ENCODE peak calls at places on chromosomes 3 and 15, in ten cellular contexts. V is prostate gland, Z is transverse colon, X is GM12892, F is upper lobe of left lung, B is GM12878, G is HCT116, Q is stomach, O is HL-60, S is GM23338. L is an unnamed sample.

GRCh38 chr15:73926191-73927002 is at the start of gene LOXL1:
- DNase-seq in V (peak), Z (peak), X (no peak), F (peak), B (no peak), G (peak), Q (peak), O (no peak), S (peak), L (no peak)

GRCh38 chr15:40313531-40314398 is 6.0 kb upstream of the PLCB2 start:
- DNase-seq in V (peak), Z (peak), X (no peak), F (peak), B (no peak), G (no peak), Q (peak), O (peak), S (no peak), L (no peak)

GRCh38 chr3:56758539-56758981 is 43.2 kb downstream of the ARHGEF3 start:
- DNase-seq in V (peak), Z (no peak), X (no peak), F (peak), B (peak), G (peak), Q (peak), O (peak), S (no peak), L (peak)

GRCh38 chr15:50134524-50135024 is 15.5 kb upstream of the ATP8B4 start:
- DNase-seq in V (no peak), Z (no peak), X (no peak), F (no peak), B (no peak), G (no peak), Q (no peak), O (peak), S (no peak), L (no peak)

GRCh38 chr3:27869152-27869551 is 147.0 kb upstream of the EOMES start:
- DNase-seq in V (no peak), Z (no peak), X (no peak), F (no peak), B (no peak), G (no peak), Q (no peak), O (no peak), S (no peak), L (no peak)

GRCh38 chr3:51024765-51025681 is 350.3 kb downstream of the DOCK3 start:
- DNase-seq in V (peak), Z (peak), X (no peak), F (peak), B (no peak), G (no peak), Q (peak), O (peak), S (peak), L (no peak)

GRCh38 chr15:88181613-88182012 is 74.9 kb downstream of the NTRK3 start:
- DNase-seq in V (no peak), Z (no peak), X (no peak), F (no peak), B (no peak), G (no peak), Q (no peak), O (no peak), S (no peak), L (no peak)

GRCh38 chr15:54374184-54374947 is 396.1 kb downstream of the UNC13C start:
- DNase-seq in V (no peak), Z (no peak), X (no peak), F (no peak), B (no peak), G (no peak), Q (no peak), O (no peak), S (no peak), L (no peak)

GRCh38 chr3:22115581-22115980 is 364.6 kb upstream of the ZNF385D start:
- DNase-seq in V (no peak), Z (no peak), X (no peak), F (no peak), B (no peak), G (no peak), Q (no peak), O (no peak), S (no peak), L (no peak)

GRCh38 chr3:42189071-42189470 is 76.9 kb downstream of the CCK start:
- DNase-seq in V (no peak), Z (no peak), X (no peak), F (no peak), B (no peak), G (no peak), Q (no peak), O (no peak), S (no peak), L (no peak)

GRCh38 chr15:78264304-78265136 is at the start of gene DNAJA4:
- DNase-seq in V (peak), Z (peak), X (peak), F (peak), B (no peak), G (no peak), Q (peak), O (peak), S (peak), L (peak)

GRCh38 chr3:9087831-9088413 is 124.7 kb upstream of the RAD18 start:
- DNase-seq in V (no peak), Z (no peak), X (no peak), F (peak), B (no peak), G (no peak), Q (no peak), O (peak), S (no peak), L (no peak)

GRCh38 chr3:51581529-51581928 is 43.0 kb downstream of the RAD54L2 start:
- DNase-seq in V (no peak), Z (no peak), X (no peak), F (no peak), B (no peak), G (no peak), Q (no peak), O (no peak), S (peak), L (no peak)

GRCh38 chr3:16151109-16151508 is 23.4 kb upstream of the GALNT15 start:
- DNase-seq in V (no peak), Z (peak), X (no peak), F (peak), B (no peak), G (no peak), Q (no peak), O (no peak), S (no peak), L (no peak)

GRCh38 chr3:35659808-35660207 is 20.5 kb downstream of the ARPP21 start:
- DNase-seq in V (peak), Z (peak), X (no peak), F (no peak), B (no peak), G (no peak), Q (no peak), O (peak), S (peak), L (no peak)

GRCh38 chr3:53806182-53807116 is 39.8 kb downstream of the CHDH start:
- DNase-seq in V (no peak), Z (peak), X (peak), F (no peak), B (peak), G (no peak), Q (no peak), O (no peak), S (no peak), L (no peak)

GRCh38 chr3:164521644-164522043 is 556.7 kb downstream of the SI start:
- DNase-seq in V (no peak), Z (no peak), X (no peak), F (no peak), B (no peak), G (no peak), Q (no peak), O (no peak), S (no peak), L (no peak)

GRCh38 chr15:63347074-63347859 is 34.4 kb downstream of the CA12 start:
- DNase-seq in V (no peak), Z (no peak), X (no peak), F (no peak), B (no peak), G (no peak), Q (no peak), O (no peak), S (no peak), L (no peak)

GRCh38 chr3:5197022-5197421 is 9.5 kb downstream of the EDEM1 start:
- DNase-seq in V (no peak), Z (no peak), X (no peak), F (no peak), B (no peak), G (no peak), Q (no peak), O (no peak), S (no peak), L (no peak)

GRCh38 chr3:8741581-8742355 is 8.2 kb downstream of the CAV3 start:
- DNase-seq in V (no peak), Z (no peak), X (no peak), F (no peak), B (no peak), G (peak), Q (no peak), O (no peak), S (peak), L (no peak)

GRCh38 chr3:24496529-24497482 is 2.2 kb upstream of the THRB start:
- DNase-seq in V (peak), Z (peak), X (no peak), F (peak), B (no peak), G (peak), Q (peak), O (no peak), S (peak), L (no peak)

GRCh38 chr3:141422961-141423582 is 54.8 kb downstream of the ZBTB38 start:
- DNase-seq in V (no peak), Z (no peak), X (no peak), F (peak), B (no peak), G (no peak), Q (no peak), O (no peak), S (no peak), L (no peak)

GRCh38 chr3:98068824-98069223 is 18.1 kb upstream of the OR5AC2 start:
- DNase-seq in V (no peak), Z (no peak), X (no peak), F (no peak), B (no peak), G (peak), Q (no peak), O (no peak), S (peak), L (no peak)

GRCh38 chr3:180267202-180267843 is 230.6 kb upstream of the PEX5L start:
- DNase-seq in V (no peak), Z (no peak), X (no peak), F (no peak), B (peak), G (no peak), Q (no peak), O (no peak), S (no peak), L (no peak)

GRCh38 chr3:112411425-112411824 is 78.5 kb downstream of the CD200 start:
- DNase-seq in V (no peak), Z (no peak), X (no peak), F (no peak), B (no peak), G (no peak), Q (no peak), O (no peak), S (no peak), L (no peak)

GRCh38 chr3:169812844-169813677 is at the start of the genes LRRC34 and LRRIQ4:
- DNase-seq in V (peak), Z (peak), X (peak), F (peak), B (peak), G (no peak), Q (peak), O (peak), S (peak), L (peak)

GRCh38 chr3:41989518-41989917 is 27.6 kb upstream of the ULK4 start:
- DNase-seq in V (no peak), Z (no peak), X (no peak), F (no peak), B (no peak), G (no peak), Q (no peak), O (no peak), S (no peak), L (no peak)

GRCh38 chr15:85504739-85505676 is 124.6 kb downstream of the AKAP13 start:
- DNase-seq in V (peak), Z (peak), X (no peak), F (peak), B (no peak), G (peak), Q (peak), O (peak), S (peak), L (no peak)

GRCh38 chr3:42490243-42490642 is 12.2 kb upstream of the VIPR1 start:
- DNase-seq in V (peak), Z (peak), X (no peak), F (peak), B (peak), G (peak), Q (peak), O (peak), S (no peak), L (no peak)

GRCh38 chr3:152159328-152159727 is 109.4 kb upstream of the MBNL1 start:
- DNase-seq in V (no peak), Z (peak), X (no peak), F (no peak), B (no peak), G (no peak), Q (no peak), O (no peak), S (no peak), L (no peak)

GRCh38 chr15:85756411-85757072 is 38.2 kb downstream of the KLHL25 start:
- DNase-seq in V (no peak), Z (no peak), X (no peak), F (no peak), B (no peak), G (no peak), Q (no peak), O (peak), S (no peak), L (no peak)

GRCh38 chr15:82298520-82298919 is 35.9 kb downstream of the SAXO2 start:
- DNase-seq in V (no peak), Z (peak), X (no peak), F (no peak), B (no peak), G (no peak), Q (no peak), O (no peak), S (peak), L (peak)

GRCh38 chr15:65824031-65824743 is 32.1 kb upstream of the DENND4A start:
- DNase-seq in V (peak), Z (peak), X (no peak), F (peak), B (no peak), G (peak), Q (peak), O (peak), S (peak), L (no peak)

DNA sequence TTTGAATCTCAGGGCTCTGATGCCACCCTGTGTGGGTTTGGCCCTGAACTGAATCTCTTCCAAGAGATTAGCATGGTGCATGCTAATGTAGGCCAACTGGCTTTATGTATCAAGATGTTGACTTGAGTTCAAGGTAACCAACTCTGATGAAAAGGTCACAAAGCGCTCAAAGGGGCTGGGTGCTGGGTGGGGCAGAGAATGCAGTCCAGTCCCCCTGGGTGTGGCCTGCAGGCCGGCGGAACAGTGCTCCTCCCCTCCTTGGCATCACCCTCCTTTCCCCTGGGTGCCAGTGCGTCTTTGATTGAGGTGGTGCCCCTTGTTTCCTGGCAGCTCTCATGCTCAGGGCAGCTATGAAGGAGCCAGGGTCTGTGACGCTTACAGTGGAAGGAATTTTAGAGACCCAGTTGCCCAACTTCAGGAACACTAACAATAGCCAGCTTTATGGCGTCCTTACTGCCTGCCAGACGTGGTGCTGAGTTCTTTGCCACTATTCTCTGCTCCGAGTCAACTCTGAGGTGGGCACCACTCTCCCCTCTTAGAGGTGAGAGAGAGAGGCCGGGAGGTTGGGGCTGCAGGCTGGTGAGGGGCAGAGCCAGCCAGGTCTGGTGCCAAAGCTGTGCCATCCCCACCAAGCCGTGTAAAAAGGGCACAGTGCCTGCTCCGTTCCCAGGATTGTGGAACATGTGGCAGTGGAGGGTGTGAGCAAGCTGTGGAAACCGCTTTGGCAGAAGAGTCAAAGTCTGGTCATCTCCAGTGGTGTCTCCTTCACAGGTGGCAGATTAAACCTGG is 9.8 kb downstream of the SYNM start:
- DNase-seq in V (no peak), Z (no peak), X (no peak), F (no peak), B (no peak), G (no peak), Q (no peak), O (no peak), S (no peak), L (no peak)
- TF ChIP-seq POLR2AphosphoS5 in V (no peak), Z (peak), X (no peak), F (no peak), B (no peak), G (no peak), Q (peak), O (no peak), S (no peak), L (no peak)

GRCh38 chr3:172882563-172882962 is 132.0 kb downstream of the ECT2 start:
- DNase-seq in V (no peak), Z (no peak), X (no peak), F (no peak), B (no peak), G (no peak), Q (no peak), O (no peak), S (no peak), L (no peak)
- TF ChIP-seq POLR2AphosphoS5 in V (no peak), Z (no peak), X (no peak), F (no peak), B (no peak), G (no peak), Q (no peak), O (no peak), S (no peak), L (no peak)

DNA sequence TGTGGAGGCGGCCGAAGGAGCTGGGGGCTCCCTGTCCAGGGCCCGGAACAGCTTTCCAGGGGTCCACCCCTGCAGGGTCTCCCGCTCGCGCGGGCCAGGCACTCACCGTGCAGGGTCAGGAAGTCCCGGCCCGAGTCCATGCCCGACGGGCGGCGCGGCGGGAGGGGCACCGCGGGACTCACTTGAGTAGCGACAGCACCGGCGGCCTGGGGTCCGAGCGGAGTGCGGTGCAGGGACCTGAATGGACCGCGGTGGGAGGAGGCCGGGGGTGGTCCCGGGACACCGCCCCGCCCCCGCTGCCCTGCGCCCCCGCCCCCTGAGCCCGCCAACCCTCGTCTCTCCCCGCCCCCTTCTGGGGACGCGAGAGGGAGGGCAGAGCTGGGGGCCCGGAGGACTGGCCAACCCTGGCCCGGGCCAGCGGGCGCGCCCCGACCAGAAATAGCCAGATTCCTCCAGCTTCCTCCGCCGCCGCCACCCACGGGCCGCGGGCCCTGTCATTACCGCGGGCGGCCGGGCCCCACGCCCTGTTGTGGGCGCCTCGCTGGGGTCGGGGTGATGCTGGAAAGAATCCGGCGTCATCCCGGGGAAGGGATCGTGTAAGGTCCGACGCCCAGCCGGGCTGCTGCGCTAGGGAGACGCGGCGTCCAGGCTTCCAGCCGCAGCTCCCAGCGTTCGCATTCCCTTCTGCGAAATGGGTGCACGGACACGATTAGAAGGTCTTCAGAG is at the start of gene PLCD1:
- DNase-seq in V (peak), Z (peak), X (no peak), F (peak), B (no peak), G (no peak), Q (peak), O (no peak), S (peak), L (no peak)
- TF ChIP-seq POLR2AphosphoS5 in V (peak), Z (peak), X (no peak), F (peak), B (no peak), G (no peak), Q (peak), O (no peak), S (peak), L (no peak)

DNA sequence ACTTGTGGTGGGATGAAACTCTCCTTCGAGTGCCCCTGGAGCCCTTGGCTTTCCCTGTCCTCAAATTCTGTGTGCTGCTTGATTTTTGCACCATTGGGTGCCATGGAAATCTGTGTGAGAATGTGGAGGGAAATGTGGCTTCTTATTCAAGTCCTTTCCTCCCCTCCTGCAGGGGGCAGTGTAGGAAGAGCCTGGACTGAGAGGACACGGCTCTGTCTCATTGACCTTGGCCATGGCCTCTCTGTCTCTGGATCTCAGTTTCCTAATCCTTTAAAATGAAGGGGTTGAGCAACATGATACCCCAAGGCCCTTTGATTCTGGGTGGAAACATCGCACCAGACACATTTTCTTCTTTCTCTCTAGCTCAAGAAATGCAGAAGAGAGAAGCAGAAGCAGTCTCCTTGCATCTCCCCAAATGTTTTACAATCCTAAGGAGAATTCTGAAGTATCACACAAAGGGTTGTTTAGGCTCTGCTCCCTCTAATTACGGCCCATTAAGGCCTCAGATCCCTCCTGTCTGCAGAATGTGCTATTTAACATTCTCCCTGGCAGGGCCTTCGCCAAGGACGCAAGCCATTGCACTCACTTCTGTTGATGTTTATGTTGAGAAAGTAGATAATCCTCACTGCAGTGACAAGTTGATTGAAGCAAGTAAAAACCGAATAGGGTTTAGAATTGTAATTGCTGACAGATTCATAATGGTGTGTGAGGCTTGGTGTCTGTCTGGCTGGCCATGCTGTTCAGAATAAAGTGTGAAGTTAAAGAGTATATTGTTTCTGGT is 169.1 kb downstream of the TPRG1 start:
- DNase-seq in V (no peak), Z (no peak), X (no peak), F (no peak), B (no peak), G (peak), Q (no peak), O (peak), S (peak), L (no peak)
- TF ChIP-seq POLR2AphosphoS5 in V (no peak), Z (no peak), X (no peak), F (no peak), B (no peak), G (no peak), Q (no peak), O (no peak), S (no peak), L (no peak)

GRCh38 chr3:132464066-132464465 is 46.8 kb downstream of the DNAJC13 start:
- DNase-seq in V (no peak), Z (no peak), X (no peak), F (no peak), B (no peak), G (no peak), Q (no peak), O (no peak), S (no peak), L (no peak)
- TF ChIP-seq POLR2AphosphoS5 in V (no peak), Z (no peak), X (no peak), F (no peak), B (no peak), G (no peak), Q (no peak), O (no peak), S (no peak), L (no peak)

DNA sequence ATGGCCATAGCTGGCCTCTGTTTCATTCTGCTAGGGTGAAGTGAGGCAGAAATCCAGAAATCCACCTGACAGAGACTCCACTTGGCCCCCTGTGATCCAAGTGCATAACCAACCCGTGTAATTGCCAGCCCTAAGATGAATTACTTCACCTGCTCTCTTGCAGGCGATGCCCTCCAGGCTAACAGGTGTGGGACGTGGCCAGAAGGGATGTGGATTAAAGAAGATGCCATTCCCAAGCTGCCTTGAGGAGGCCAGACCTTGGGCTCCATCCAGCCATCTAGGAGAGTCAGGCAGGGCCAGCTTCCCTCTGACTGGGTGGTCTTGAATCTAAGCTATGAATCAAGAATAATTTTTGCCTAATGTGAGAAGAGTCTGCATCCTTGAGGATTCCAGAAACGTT is 154.5 kb upstream of the BNIP2 start:
- DNase-seq in V (no peak), Z (no peak), X (no peak), F (no peak), B (no peak), G (no peak), Q (no peak), O (no peak), S (no peak), L (no peak)
- TF ChIP-seq POLR2AphosphoS5 in V (no peak), Z (no peak), X (no peak), F (no peak), B (no peak), G (no peak), Q (no peak), O (no peak), S (no peak), L (no peak)

L was measured in GM12891.